ENCODE peak calls at places on chromosome 9, in seven cellular contexts. One of them, this sample, is unnamed.

GRCh38 chr9:117232991-117233390 is 181.9 kb downstream of the ASTN2 start:
- DNase-seq in adrenal gland: no peak
- DNase-seq in sigmoid colon: no peak
- DNase-seq in Peyer's patch: no peak
- DNase-seq in uterus: no peak
- DNase-seq in A549: no peak
- DNase-seq in IMR-90: no peak
- DNase-seq in this sample: no peak

GRCh38 chr9:3857673-3858072 is 331.9 kb upstream of the RFX3 start:
- DNase-seq in sigmoid colon: no peak
- DNase-seq in adrenal gland: no peak
- DNase-seq in A549: no peak
- DNase-seq in Peyer's patch: no peak
- DNase-seq in uterus: no peak
- DNase-seq in IMR-90: peak; percentile 77
- DNase-seq in this sample: no peak

GRCh38 chr9:123217148-123217585 is 51.2 kb downstream of the STRBP start:
- DNase-seq in A549: no peak
- DNase-seq in Peyer's patch: no peak
- DNase-seq in IMR-90: peak; percentile 1
- DNase-seq in uterus: no peak
- DNase-seq in adrenal gland: no peak
- DNase-seq in sigmoid colon: no peak
- DNase-seq in this sample: no peak

GRCh38 chr9:121331992-121332685 is 37.9 kb downstream of the STOM start:
- DNase-seq in A549: peak; percentile 44
- DNase-seq in Peyer's patch: no peak
- DNase-seq in IMR-90: peak; percentile 63
- DNase-seq in uterus: no peak
- DNase-seq in sigmoid colon: peak; percentile 66
- DNase-seq in adrenal gland: no peak
- DNase-seq in this sample: peak; percentile 16

GRCh38 chr9:89850633-89851325 is 246.0 kb downstream of the GADD45G start:
- DNase-seq in IMR-90: peak; percentile 34
- DNase-seq in uterus: no peak
- DNase-seq in sigmoid colon: peak; percentile 49
- DNase-seq in Peyer's patch: no peak
- DNase-seq in adrenal gland: peak; percentile 90
- DNase-seq in A549: no peak
- DNase-seq in this sample: peak; percentile 54

GRCh38 chr9:36214571-36214970 is 23.9 kb downstream of the CLTA start:
- DNase-seq in Peyer's patch: no peak
- DNase-seq in A549: no peak
- DNase-seq in sigmoid colon: no peak
- DNase-seq in uterus: no peak
- DNase-seq in adrenal gland: no peak
- DNase-seq in IMR-90: peak; percentile 71
- DNase-seq in this sample: no peak

GRCh38 chr9:137666950-137667670 is 48.3 kb downstream of the EHMT1 start:
- DNase-seq in Peyer's patch: no peak
- DNase-seq in sigmoid colon: peak; percentile 30
- DNase-seq in uterus: no peak
- DNase-seq in A549: no peak
- DNase-seq in adrenal gland: peak; percentile 92
- DNase-seq in IMR-90: no peak
- DNase-seq in this sample: no peak

GRCh38 chr9:93644397-93645088 is 68.2 kb downstream of the PHF2 start:
- DNase-seq in A549: no peak
- DNase-seq in uterus: no peak
- DNase-seq in sigmoid colon: peak; percentile 55
- DNase-seq in adrenal gland: no peak
- DNase-seq in IMR-90: no peak
- DNase-seq in Peyer's patch: peak; percentile 24
- DNase-seq in this sample: peak; percentile 42

GRCh38 chr9:4748612-4749011 is 7.6 kb upstream of the AK3 start:
- DNase-seq in Peyer's patch: no peak
- DNase-seq in A549: no peak
- DNase-seq in IMR-90: peak; percentile 33
- DNase-seq in sigmoid colon: no peak
- DNase-seq in uterus: no peak
- DNase-seq in adrenal gland: no peak
- DNase-seq in this sample: no peak

GRCh38 chr9:111013707-111014106 is 24.6 kb downstream of the LPAR1 start:
- DNase-seq in Peyer's patch: no peak
- DNase-seq in adrenal gland: no peak
- DNase-seq in A549: no peak
- DNase-seq in IMR-90: no peak
- DNase-seq in uterus: no peak
- DNase-seq in sigmoid colon: no peak
- DNase-seq in this sample: no peak

GRCh38 chr9:37952731-37953130 is 48.8 kb upstream of the SLC25A51 start:
- DNase-seq in uterus: peak; percentile 68
- DNase-seq in A549: peak; percentile 77
- DNase-seq in Peyer's patch: no peak
- DNase-seq in sigmoid colon: no peak
- DNase-seq in adrenal gland: peak; percentile 36
- DNase-seq in IMR-90: peak; percentile 96
- DNase-seq in this sample: no peak

GRCh38 chr9:96185518-96186156 is 116.3 kb downstream of the HSD17B3 start:
- DNase-seq in adrenal gland: no peak
- DNase-seq in A549: no peak
- DNase-seq in IMR-90: no peak
- DNase-seq in Peyer's patch: no peak
- DNase-seq in sigmoid colon: peak; percentile 19
- DNase-seq in uterus: no peak
- DNase-seq in this sample: no peak

GRCh38 chr9:91727972-91728371 is 222.1 kb downstream of the ROR2 start:
- DNase-seq in IMR-90: no peak
- DNase-seq in A549: no peak
- DNase-seq in adrenal gland: no peak
- DNase-seq in Peyer's patch: no peak
- DNase-seq in sigmoid colon: no peak
- DNase-seq in uterus: peak; percentile 16
- DNase-seq in this sample: no peak

GRCh38 chr9:130034570-130034969 is 8.4 kb downstream of the FNBP1 start:
- DNase-seq in A549: no peak
- DNase-seq in sigmoid colon: no peak
- DNase-seq in IMR-90: peak; percentile 87
- DNase-seq in adrenal gland: peak; percentile 26
- DNase-seq in Peyer's patch: no peak
- DNase-seq in uterus: no peak
- DNase-seq in this sample: no peak

GRCh38 chr9:133560311-133560710 is 25.8 kb downstream of the ADAMTSL2 start:
- DNase-seq in sigmoid colon: no peak
- DNase-seq in Peyer's patch: no peak
- DNase-seq in A549: no peak
- DNase-seq in adrenal gland: no peak
- DNase-seq in IMR-90: no peak
- DNase-seq in uterus: no peak
- DNase-seq in this sample: no peak

GRCh38 chr9:116271991-116272390 is 118.4 kb downstream of the PAPPA start:
- DNase-seq in sigmoid colon: no peak
- DNase-seq in adrenal gland: no peak
- DNase-seq in A549: no peak
- DNase-seq in Peyer's patch: no peak
- DNase-seq in uterus: no peak
- DNase-seq in IMR-90: no peak
- DNase-seq in this sample: no peak

GRCh38 chr9:115757461-115757860 is 396.1 kb upstream of the PAPPA start:
- DNase-seq in Peyer's patch: no peak
- DNase-seq in sigmoid colon: no peak
- DNase-seq in IMR-90: no peak
- DNase-seq in adrenal gland: no peak
- DNase-seq in A549: peak; percentile 55
- DNase-seq in uterus: no peak
- DNase-seq in this sample: no peak

GRCh38 chr9:114382951-114383865 is 4.6 kb downstream of the AKNA start:
- DNase-seq in IMR-90: peak; percentile 50
- DNase-seq in uterus: peak; percentile 61
- DNase-seq in A549: no peak
- DNase-seq in Peyer's patch: no peak
- DNase-seq in adrenal gland: no peak
- DNase-seq in sigmoid colon: peak; percentile 83
- DNase-seq in this sample: peak; percentile 85
- TF ChIP-seq POLR2A in IMR-90: no peak
- TF ChIP-seq POLR2A in uterus: peak; percentile 39
- TF ChIP-seq POLR2A in A549: no peak
- TF ChIP-seq POLR2A in Peyer's patch: no peak
- TF ChIP-seq POLR2A in adrenal gland: no peak
- TF ChIP-seq POLR2A in sigmoid colon: no peak
- TF ChIP-seq POLR2A in this sample: no peak

GRCh38 chr9:99825158-99826046 is 3.7 kb downstream of the NR4A3 start:
- DNase-seq in Peyer's patch: no peak
- DNase-seq in IMR-90: no peak
- DNase-seq in uterus: no peak
- DNase-seq in sigmoid colon: no peak
- DNase-seq in A549: no peak
- DNase-seq in adrenal gland: no peak
- DNase-seq in this sample: no peak
- H3K4me3 ChIP-seq in Peyer's patch: peak overlapping the region; percentile 83
- H3K4me3 ChIP-seq in IMR-90: no peak overlapping the region
- H3K4me3 ChIP-seq in uterus: no peak overlapping the region
- H3K4me3 ChIP-seq in sigmoid colon: no peak overlapping the region
- H3K4me3 ChIP-seq in A549: no peak overlapping the region
- H3K4me3 ChIP-seq in adrenal gland: no peak overlapping the region
- H3K4me3 ChIP-seq in this sample: no peak overlapping the region

GRCh38 chr9:7286101-7286500 is 513.5 kb downstream of the DMAC1 start:
- DNase-seq in sigmoid colon: no peak
- DNase-seq in A549: no peak
- DNase-seq in uterus: no peak
- DNase-seq in adrenal gland: no peak
- DNase-seq in IMR-90: no peak
- DNase-seq in Peyer's patch: no peak
- DNase-seq in this sample: no peak

GRCh38 chr9:7284117-7284516 is 515.5 kb downstream of the DMAC1 start:
- DNase-seq in uterus: no peak
- DNase-seq in adrenal gland: no peak
- DNase-seq in A549: no peak
- DNase-seq in IMR-90: no peak
- DNase-seq in Peyer's patch: no peak
- DNase-seq in sigmoid colon: no peak
- DNase-seq in this sample: no peak

GRCh38 chr9:7285199-7285598 is 514.4 kb downstream of the DMAC1 start:
- DNase-seq in sigmoid colon: no peak
- DNase-seq in A549: no peak
- DNase-seq in Peyer's patch: no peak
- DNase-seq in adrenal gland: no peak
- DNase-seq in IMR-90: no peak
- DNase-seq in uterus: no peak
- DNase-seq in this sample: no peak

GRCh38 chr9:7289773-7290172 is 509.8 kb downstream of the DMAC1 start:
- DNase-seq in Peyer's patch: no peak
- DNase-seq in A549: no peak
- DNase-seq in sigmoid colon: no peak
- DNase-seq in uterus: no peak
- DNase-seq in adrenal gland: no peak
- DNase-seq in IMR-90: no peak
- DNase-seq in this sample: no peak

DNA sequence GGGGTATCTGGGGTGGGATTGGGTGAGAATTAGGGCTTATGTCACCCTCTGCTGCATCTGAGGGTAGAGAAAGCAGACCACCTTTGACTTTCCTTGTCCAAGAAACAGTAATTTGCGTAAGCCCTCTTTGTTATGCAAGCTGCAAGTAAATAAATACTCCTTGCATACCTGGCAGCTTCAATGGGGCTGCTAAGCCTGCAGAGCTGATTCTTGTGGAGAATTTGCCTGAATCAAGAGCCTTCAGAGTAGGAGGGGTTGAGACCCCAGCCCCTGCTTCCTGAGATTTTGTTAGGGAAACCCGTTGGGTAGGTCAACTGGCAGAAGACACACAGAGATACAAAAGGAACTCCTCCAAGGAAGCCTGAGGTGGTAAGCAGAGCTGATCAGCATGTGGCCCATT is 515.1 kb downstream of the DMAC1 start:
- DNase-seq in adrenal gland: no peak
- DNase-seq in IMR-90: no peak
- DNase-seq in A549: no peak
- DNase-seq in sigmoid colon: no peak
- DNase-seq in uterus: no peak
- DNase-seq in Peyer's patch: no peak
- DNase-seq in this sample: no peak
- TF ChIP-seq CTCF in adrenal gland: no peak
- TF ChIP-seq CTCF in IMR-90: no peak
- TF ChIP-seq CTCF in A549: no peak
- TF ChIP-seq CTCF in sigmoid colon: no peak
- TF ChIP-seq CTCF in uterus: no peak
- TF ChIP-seq CTCF in Peyer's patch: no peak
- TF ChIP-seq CTCF in this sample: no peak

GRCh38 chr9:72952914-72953313 is at the start of gene ALDH1A1:
- DNase-seq in IMR-90: no peak
- DNase-seq in Peyer's patch: no peak
- DNase-seq in A549: peak; percentile 91
- DNase-seq in sigmoid colon: no peak
- DNase-seq in adrenal gland: no peak
- DNase-seq in uterus: peak; percentile 25
- DNase-seq in this sample: no peak
- TF ChIP-seq POLR2A in IMR-90: no peak
- TF ChIP-seq POLR2A in Peyer's patch: peak; percentile 84
- TF ChIP-seq POLR2A in A549: peak; percentile 84
- TF ChIP-seq POLR2A in sigmoid colon: peak; percentile 55
- TF ChIP-seq POLR2A in adrenal gland: peak; percentile 80
- TF ChIP-seq POLR2A in uterus: peak; percentile 73
- TF ChIP-seq POLR2A in this sample: no peak

GRCh38 chr9:35033101-35033500 is 39.3 kb downstream of the VCP start:
- DNase-seq in sigmoid colon: no peak
- DNase-seq in uterus: no peak
- DNase-seq in IMR-90: no peak
- DNase-seq in A549: no peak
- DNase-seq in adrenal gland: no peak
- DNase-seq in Peyer's patch: no peak
- DNase-seq in this sample: no peak

DNA sequence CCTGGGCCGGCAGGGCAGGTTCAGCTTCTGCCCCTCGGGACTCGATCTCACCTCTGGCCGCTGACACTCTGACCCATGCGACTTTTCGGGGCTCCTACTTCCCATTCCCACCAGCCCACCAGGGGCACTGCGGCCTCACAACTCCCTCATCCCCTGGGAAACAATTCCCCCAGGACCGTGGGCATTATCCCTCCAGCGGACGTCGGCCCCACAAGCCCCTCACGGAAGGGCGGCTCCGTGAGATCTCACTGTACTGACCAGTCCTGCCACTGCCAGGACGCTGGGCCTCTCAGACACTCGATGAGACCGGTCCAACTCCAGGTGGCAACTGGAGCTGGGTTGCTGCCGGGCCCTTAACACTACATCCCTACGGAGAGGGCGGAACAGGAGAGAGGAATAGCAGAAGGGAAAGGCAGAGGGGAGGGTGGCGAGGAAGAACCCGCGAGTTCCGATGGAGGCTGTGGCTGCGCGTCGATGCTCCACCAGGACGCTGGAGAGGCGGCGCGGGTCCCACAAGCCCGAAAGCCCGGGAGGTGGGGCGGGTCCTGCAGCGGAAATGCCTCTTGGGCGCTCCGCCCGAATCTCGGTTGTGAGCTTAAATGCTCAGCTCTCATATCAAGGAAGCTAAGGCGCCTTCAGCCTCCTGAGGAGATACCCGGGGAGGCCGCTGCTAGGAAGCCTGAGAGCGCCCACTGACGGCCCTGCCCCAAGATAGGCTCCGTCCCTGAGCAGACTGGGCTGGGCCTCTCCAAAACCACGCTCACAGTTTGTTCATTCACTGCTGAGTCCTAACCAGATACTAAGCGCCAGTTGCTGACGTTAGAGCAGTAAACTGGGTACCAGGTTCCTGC is 36.3 kb downstream of the VCP start:
- DNase-seq in IMR-90: peak; percentile 38
- DNase-seq in sigmoid colon: peak; percentile 74
- DNase-seq in adrenal gland: peak; percentile 27
- DNase-seq in A549: no peak
- DNase-seq in Peyer's patch: no peak
- DNase-seq in uterus: peak; percentile 54
- DNase-seq in this sample: no peak
- H3K4me3 ChIP-seq in IMR-90: peak overlapping the region; percentile 20
- H3K4me3 ChIP-seq in sigmoid colon: peak overlapping the region; percentile 32
- H3K4me3 ChIP-seq in adrenal gland: no peak overlapping the region
- H3K4me3 ChIP-seq in A549: no peak overlapping the region
- H3K4me3 ChIP-seq in Peyer's patch: peak overlapping the region; percentile 18
- H3K4me3 ChIP-seq in uterus: peak overlapping the region; percentile 31
- H3K4me3 ChIP-seq in this sample: no peak overlapping the region

This sample was measured in lower leg skin.